ENCODE peak calls at places on chromosome 4, in five cellular contexts. A, V, J, D and G are unnamed samples.

GRCh38 chr4:26256016-26256415 is 64.8 kb upstream of the RBPJ start:
- DNase-seq in A (peak; percentile 33), V (no peak), J (no peak), D (no peak), G (no peak)

GRCh38 chr4:42152507-42153504 is at the start of gene BEND4:
- DNase-seq in A (no peak), V (no peak), J (peak; percentile 34), D (no peak), G (no peak)

GRCh38 chr4:89509708-89510269 is 202.2 kb upstream of the GPRIN3 start:
- DNase-seq in A (peak; percentile 63), V (peak; percentile 85), J (no peak), D (no peak), G (no peak)

GRCh38 chr4:26131711-26132110 is 189.1 kb upstream of the RBPJ start:
- DNase-seq in A (no peak), V (no peak), J (no peak), D (no peak), G (no peak)

GRCh38 chr4:5785806-5786680 is 75.0 kb downstream of the EVC start:
- DNase-seq in A (peak; percentile 65), V (peak; percentile 62), J (no peak), D (no peak), G (no peak)

GRCh38 chr4:28101583-28101982 is 1240.9 kb downstream of the STIM2 start:
- DNase-seq in A (no peak), V (no peak), J (no peak), D (no peak), G (no peak)

GRCh38 chr4:158915683-158916241 is 146.9 kb downstream of the FNIP2 start:
- DNase-seq in A (no peak), V (no peak), J (no peak), D (no peak), G (no peak)

GRCh38 chr4:132540797-132541196 is 608.3 kb upstream of the PCDH10 start:
- DNase-seq in A (no peak), V (no peak), J (no peak), D (no peak), G (no peak)

GRCh38 chr4:98938386-98938785 is 9.5 kb upstream of the EIF4E start:
- DNase-seq in A (peak; percentile 20), V (peak; percentile 50), J (no peak), D (no peak), G (no peak)

GRCh38 chr4:8369426-8370105 is 71.0 kb downstream of the ACOX3 start:
- DNase-seq in A (no peak), V (no peak), J (no peak), D (no peak), G (no peak)

GRCh38 chr4:183118585-183118984 is 19.5 kb downstream of the WWC2 start:
- DNase-seq in A (peak; percentile 86), V (peak; percentile 69), J (no peak), D (no peak), G (no peak)

GRCh38 chr4:6308890-6309643 is 39.4 kb downstream of the WFS1 start:
- DNase-seq in A (no peak), V (no peak), J (peak; percentile 18), D (no peak), G (peak; percentile 62)

GRCh38 chr4:139951051-139951450 is 202.9 kb downstream of the MAML3 start:
- DNase-seq in A (peak; percentile 69), V (peak; percentile 87), J (no peak), D (no peak), G (no peak)

GRCh38 chr4:153661215-153661822 is 22.8 kb upstream of the TLR2 start:
- DNase-seq in A (no peak), V (peak; percentile 71), J (no peak), D (no peak), G (no peak)

GRCh38 chr4:181536753-181537434 is 706.3 kb upstream of the TENM3 start:
- DNase-seq in A (no peak), V (no peak), J (no peak), D (no peak), G (no peak)

GRCh38 chr4:127179451-127180087 is 453.2 kb upstream of the INTU start:
- DNase-seq in A (no peak), V (no peak), J (no peak), D (no peak), G (no peak)

GRCh38 chr4:112518675-112519074 is 2.7 kb upstream of the NEUROG2 start:
- DNase-seq in A (no peak), V (no peak), J (no peak), D (no peak), G (no peak)

DNA sequence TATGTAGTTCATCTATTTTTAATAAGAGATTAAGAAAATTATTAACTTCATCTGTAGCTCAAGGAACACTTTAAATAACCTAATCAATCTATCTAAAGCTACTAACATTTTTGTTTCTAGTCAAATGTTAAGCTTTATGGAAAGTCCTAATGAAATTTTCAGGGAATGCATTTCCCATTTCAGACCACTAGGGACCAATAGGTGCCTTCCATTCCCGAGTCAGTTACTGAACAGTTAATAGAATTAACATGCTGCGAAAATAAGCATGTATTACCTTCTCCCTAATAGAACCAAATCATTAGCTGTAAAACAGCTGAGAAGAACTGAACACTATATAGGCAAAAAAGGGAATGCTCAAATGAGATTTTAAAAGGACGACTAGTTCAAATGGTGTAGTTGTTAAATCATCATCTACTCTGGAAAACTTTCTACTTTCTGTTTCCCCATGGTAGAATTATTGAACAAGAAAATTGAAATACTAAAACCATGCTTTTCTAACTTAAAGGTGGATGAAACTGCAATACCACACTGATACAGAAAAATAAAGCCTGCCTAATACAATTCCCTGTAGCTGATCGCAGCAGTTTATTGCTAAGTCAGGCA is 22.5 kb downstream of the STX18 start:
- DNase-seq in A (peak; percentile 40), V (peak; percentile 1), J (no peak), D (no peak), G (no peak)
- TF ChIP-seq CTCF in A (peak; percentile 77), V (peak; percentile 83), J (peak; percentile 76), D (peak; percentile 54), G (peak; percentile 70)

GRCh38 chr4:24472514-24473308 is 111.6 kb downstream of the DHX15 start:
- DNase-seq in A (peak; percentile 81), V (peak; percentile 78), J (peak; percentile 76), D (peak; percentile 87), G (peak; percentile 85)

GRCh38 chr4:24473309-24473721 is 111.0 kb downstream of the DHX15 start:
- DNase-seq in A (peak; percentile 37), V (peak; percentile 11), J (no peak), D (peak; percentile 23), G (peak; percentile 32)

GRCh38 chr4:24470681-24471622 is 113.4 kb downstream of the DHX15 start:
- DNase-seq in A (peak; percentile 57), V (peak; percentile 35), J (peak; percentile 34), D (peak; percentile 52), G (peak; percentile 63)

GRCh38 chr4:24475756-24476155 is 108.6 kb downstream of the DHX15 start:
- DNase-seq in A (no peak), V (no peak), J (no peak), D (no peak), G (no peak)

GRCh38 chr4:24471623-24472510 is 112.5 kb downstream of the DHX15 start:
- DNase-seq in A (peak; percentile 8), V (no peak), J (peak; percentile 25), D (peak; percentile 25), G (peak; percentile 38)
- TF ChIP-seq CTCF in A (no peak), V (no peak), J (no peak), D (no peak), G (no peak)

GRCh38 chr4:70914631-70915030 is 12.5 kb downstream of the MOB1B start:
- DNase-seq in A (no peak), V (no peak), J (no peak), D (no peak), G (no peak)

GRCh38 chr4:70915048-70915815 is 13.1 kb downstream of the MOB1B start:
- DNase-seq in A (peak; percentile 51), V (no peak), J (no peak), D (no peak), G (no peak)

GRCh38 chr4:70915874-70916559 is 13.8 kb downstream of the MOB1B start:
- DNase-seq in A (no peak), V (no peak), J (no peak), D (no peak), G (no peak)

GRCh38 chr4:70908993-70909556 is 6.9 kb downstream of the MOB1B start:
- DNase-seq in A (no peak), V (no peak), J (no peak), D (no peak), G (no peak)

DNA sequence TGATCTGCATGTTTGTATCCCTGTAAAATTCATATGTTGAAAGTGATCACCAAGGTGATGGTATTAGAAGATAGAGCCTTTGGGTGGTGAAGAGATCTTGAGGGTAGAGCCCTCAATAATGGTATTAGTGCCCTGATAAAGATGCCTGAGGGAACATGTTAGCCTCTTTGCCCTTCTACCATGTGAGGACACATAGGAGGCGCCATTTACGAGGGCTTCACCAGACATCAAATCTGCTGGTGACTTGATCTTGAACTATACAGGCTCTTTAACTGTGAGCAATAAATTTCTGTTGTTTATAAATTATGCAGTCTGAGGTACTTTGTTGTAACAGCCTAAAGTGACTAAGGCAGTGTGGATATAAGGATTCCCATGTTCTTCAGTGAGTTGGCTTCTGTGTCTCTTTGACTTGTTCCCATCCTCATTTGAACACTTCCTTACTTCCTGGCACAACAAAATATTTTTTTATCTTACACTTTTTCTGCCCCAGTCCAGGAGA is 11.8 kb downstream of the MOB1B start:
- DNase-seq in A (no peak), V (no peak), J (no peak), D (no peak), G (no peak)
- TF ChIP-seq CTCF in A (no peak), V (no peak), J (no peak), D (no peak), G (no peak)

GRCh38 chr4:118954246-118954645 is 65.6 kb downstream of the SYNPO2 start:
- DNase-seq in A (peak; percentile 53), V (no peak), J (no peak), D (no peak), G (no peak)
- TF ChIP-seq CTCF in A (peak; percentile 44), V (peak; percentile 12), J (no peak), D (peak; percentile 8), G (no peak)

DNA sequence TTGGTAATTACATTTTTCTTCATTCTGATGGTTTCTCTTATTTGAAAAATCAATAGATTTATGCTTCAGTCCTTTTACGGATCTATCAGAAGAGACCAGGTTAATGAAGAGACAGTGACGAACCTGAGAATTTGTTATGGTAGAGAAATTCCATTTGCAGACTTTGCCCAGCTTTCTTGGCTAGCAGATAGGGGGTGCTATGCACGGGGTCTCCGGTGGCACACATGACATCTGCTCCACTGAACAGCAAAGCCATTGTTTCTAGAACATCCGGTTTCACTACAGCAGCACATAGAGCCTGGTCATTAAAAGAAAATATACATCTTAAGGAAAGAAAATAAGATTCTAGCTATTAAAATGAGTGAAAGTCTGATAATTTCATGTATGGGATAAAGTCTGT is 85.1 kb downstream of the ARAP2 start:
- DNase-seq in A (no peak), V (no peak), J (no peak), D (no peak), G (no peak)
- TF ChIP-seq CTCF in A (no peak), V (no peak), J (no peak), D (no peak), G (no peak)